ENCODE peak calls at places on chromosomes 11 and 22, in four cellular contexts. D is GM13977; V is fibroblast of mammary gland; F is effector memory CD4-positive, alpha-beta T cell. E is an unnamed sample.

GRCh38 chr11:2473361-2474058 is 28.7 kb downstream of the KCNQ1 start:
- DNase-seq in V (no peak), F (no peak), D (peak), E (no peak)

GRCh38 chr22:30816413-30816812 is 121.7 kb downstream of the OSBP2 start:
- DNase-seq in V (no peak), D (no peak), F (no peak), E (no peak)

GRCh38 chr11:3197878-3198528 is 20.6 kb downstream of the MRGPRG start:
- DNase-seq in F (no peak), D (no peak), V (no peak), E (no peak)

GRCh38 chr11:96275807-96276594 is 67.0 kb downstream of the MAML2 start:
- DNase-seq in V (no peak), D (no peak), F (no peak), E (no peak)

GRCh38 chr11:79686703-79687419 is 246.0 kb upstream of the TENM4 start:
- DNase-seq in D (no peak), V (no peak), F (no peak), E (no peak)

GRCh38 chr11:75768909-75769771 is 562 bp downstream of the DGAT2 start:
- DNase-seq in V (no peak), F (no peak), D (peak), E (no peak)

GRCh38 chr11:115054541-115055538 is 376.5 kb downstream of the NXPE2 start:
- DNase-seq in D (no peak), F (no peak), V (no peak), E (no peak)

GRCh38 chr11:8201524-8202365 is 32.9 kb upstream of the RIC3 start:
- DNase-seq in V (no peak), D (peak), F (no peak), E (no peak)

GRCh38 chr11:73218106-73218829 is at the start of gene P2RY2:
- DNase-seq in D (peak), V (no peak), F (no peak), E (peak)

GRCh38 chr11:70353900-70354568 is 44.3 kb upstream of the CTTN start:
- DNase-seq in F (no peak), V (no peak), D (no peak), E (no peak)

GRCh38 chr11:28963189-28963588 is 855.0 kb downstream of the METTL15 start:
- DNase-seq in V (peak), F (no peak), D (no peak), E (no peak)

GRCh38 chr11:64971421-64972233 is at the start of gene MAJIN:
- DNase-seq in V (peak), D (peak), F (peak), E (peak)

GRCh38 chr22:39241632-39242388 is 3.0 kb downstream of the PDGFB start:
- DNase-seq in V (no peak), F (peak), D (no peak), E (no peak)

GRCh38 chr22:27331526-27332281 is 469.9 kb downstream of the MN1 start:
- DNase-seq in V (peak), F (no peak), D (no peak), E (no peak)

GRCh38 chr11:76673164-76674142 is 2.9 kb upstream of the LRRC32 start:
- DNase-seq in D (no peak), F (no peak), V (no peak), E (no peak)

GRCh38 chr11:81658722-81659121 is 1074.9 kb downstream of the FAM181B start:
- DNase-seq in F (no peak), D (peak), V (peak), E (no peak)

GRCh38 chr22:33896801-33897620 is 23.3 kb downstream of the LARGE1 start:
- DNase-seq in D (peak), V (peak), F (no peak), E (no peak)

GRCh38 chr11:66981976-66982578 is 7.0 kb downstream of the C11orf86 start:
- DNase-seq in D (no peak), F (no peak), V (peak), E (no peak)

GRCh38 chr11:102495161-102496042 is 35.1 kb downstream of the MMP7 start:
- DNase-seq in D (peak), V (peak), F (no peak), E (no peak)

GRCh38 chr11:69514771-69515170 is 33.3 kb downstream of the LINC01488 start:
- DNase-seq in V (no peak), D (no peak), F (no peak), E (no peak)

GRCh38 chr11:2525941-2526807 is 81.4 kb downstream of the KCNQ1 start:
- DNase-seq in V (no peak), F (no peak), D (no peak), E (no peak)

GRCh38 chr11:115961168-115962003 is 457.2 kb upstream of the CADM1 start:
- DNase-seq in D (no peak), V (no peak), F (no peak), E (no peak)

GRCh38 chr11:77636738-77637344 is 753 bp downstream of the CLNS1A start:
- DNase-seq in F (no peak), V (no peak), D (no peak), E (no peak)

GRCh38 chr22:50039669-50040458 is 18.2 kb downstream of the TTLL8 start:
- DNase-seq in F (no peak), V (no peak), D (no peak), E (no peak)

GRCh38 chr11:44066732-44067131 is 662 bp downstream of the ACCS start:
- DNase-seq in F (no peak), V (peak), D (no peak), E (no peak)

GRCh38 chr22:24216541-24217209 is 28.2 kb downstream of the GGT5 start:
- DNase-seq in V (no peak), D (peak), F (no peak), E (no peak)

GRCh38 chr11:71279916-71280645 is 27.7 kb upstream of the SHANK2 start:
- DNase-seq in D (no peak), V (no peak), F (no peak), E (no peak)

GRCh38 chr11:115919341-115920086 is 415.3 kb upstream of the CADM1 start:
- DNase-seq in F (no peak), V (no peak), D (peak), E (no peak)

GRCh38 chr22:30426395-30427353 is 1.1 kb downstream of the MTFP1 start:
- DNase-seq in V (peak), F (peak), D (peak), E (peak)

GRCh38 chr22:17897411-17897810 is 123.1 kb upstream of the BID start:
- DNase-seq in F (no peak), D (no peak), V (no peak), E (no peak)

E was measured in activated T-helper 9 cell treated with anti-CD3 and anti-CD28 coated beads, Interleukin-2, amount 50 U/mL, for 16 hours.